ENCODE peak calls at places on chromosomes 12 and 14, in five cellular contexts. One of them, this sample, is unnamed.

GRCh38 chr14:103710771-103711392 is 4.4 kb downstream of the XRCC3 start:
- DNase-seq in astrocyte: no peak
- DNase-seq in GM10248: no peak
- DNase-seq in type B pancreatic cell: no peak
- DNase-seq in fibroblast of lung: no peak
- DNase-seq in this sample: no peak

GRCh38 chr14:75049731-75050201 is 1.5 kb downstream of the MLH3 start:
- DNase-seq in astrocyte: no peak
- DNase-seq in GM10248: no peak
- DNase-seq in type B pancreatic cell: no peak
- DNase-seq in fibroblast of lung: no peak
- DNase-seq in this sample: no peak

GRCh38 chr12:52074006-52074405 is 4.2 kb downstream of the ATG101 start:
- DNase-seq in astrocyte: no peak
- DNase-seq in GM10248: no peak
- DNase-seq in type B pancreatic cell: no peak
- DNase-seq in fibroblast of lung: no peak
- DNase-seq in this sample: peak

GRCh38 chr12:132955094-132955932 is 793 bp downstream of the ZNF605 start:
- DNase-seq in astrocyte: peak
- DNase-seq in GM10248: peak
- DNase-seq in type B pancreatic cell: no peak
- DNase-seq in fibroblast of lung: peak
- DNase-seq in this sample: peak

GRCh38 chr12:118526255-118527095 is 150.1 kb downstream of the SUDS3 start:
- DNase-seq in astrocyte: no peak
- DNase-seq in GM10248: no peak
- DNase-seq in type B pancreatic cell: no peak
- DNase-seq in fibroblast of lung: no peak
- DNase-seq in this sample: no peak

GRCh38 chr12:64923536-64923935 is 99.1 kb downstream of the TBC1D30 start:
- DNase-seq in astrocyte: no peak
- DNase-seq in GM10248: no peak
- DNase-seq in type B pancreatic cell: no peak
- DNase-seq in fibroblast of lung: no peak
- DNase-seq in this sample: no peak

GRCh38 chr12:13981296-13981962 is at the start of gene GRIN2B:
- DNase-seq in astrocyte: no peak
- DNase-seq in GM10248: no peak
- DNase-seq in type B pancreatic cell: no peak
- DNase-seq in fibroblast of lung: no peak
- DNase-seq in this sample: peak

GRCh38 chr14:52914295-52914694 is 36.6 kb downstream of the FERMT2 start:
- DNase-seq in astrocyte: no peak
- DNase-seq in GM10248: no peak
- DNase-seq in type B pancreatic cell: no peak
- DNase-seq in fibroblast of lung: no peak
- DNase-seq in this sample: no peak

GRCh38 chr12:1907652-1908611 is 10.5 kb downstream of the CACNA2D4 start:
- DNase-seq in astrocyte: no peak
- DNase-seq in GM10248: peak
- DNase-seq in type B pancreatic cell: peak
- DNase-seq in fibroblast of lung: no peak
- DNase-seq in this sample: no peak

GRCh38 chr12:26319511-26319910 is 124.1 kb downstream of the SSPN start:
- DNase-seq in astrocyte: peak
- DNase-seq in GM10248: no peak
- DNase-seq in type B pancreatic cell: no peak
- DNase-seq in fibroblast of lung: peak
- DNase-seq in this sample: no peak

GRCh38 chr14:56751471-56751870 is 58.8 kb downstream of the OTX2 start:
- DNase-seq in astrocyte: no peak
- DNase-seq in GM10248: no peak
- DNase-seq in type B pancreatic cell: no peak
- DNase-seq in fibroblast of lung: no peak
- DNase-seq in this sample: peak

GRCh38 chr12:68945255-68945654 is 12.3 kb upstream of the CPM start:
- DNase-seq in astrocyte: no peak
- DNase-seq in GM10248: no peak
- DNase-seq in type B pancreatic cell: no peak
- DNase-seq in fibroblast of lung: no peak
- DNase-seq in this sample: no peak

GRCh38 chr12:981176-981828 is 9.7 kb upstream of the ERC1 start:
- DNase-seq in astrocyte: peak
- DNase-seq in GM10248: no peak
- DNase-seq in type B pancreatic cell: no peak
- DNase-seq in fibroblast of lung: peak
- DNase-seq in this sample: no peak

GRCh38 chr12:114411081-114411836 is 5.3 kb upstream of the TBX5 start:
- DNase-seq in astrocyte: no peak
- DNase-seq in GM10248: no peak
- DNase-seq in type B pancreatic cell: no peak
- DNase-seq in fibroblast of lung: no peak
- DNase-seq in this sample: no peak

GRCh38 chr12:57954768-57955167 is 13.4 kb downstream of the ATP23 start:
- DNase-seq in astrocyte: no peak
- DNase-seq in GM10248: no peak
- DNase-seq in type B pancreatic cell: no peak
- DNase-seq in fibroblast of lung: no peak
- DNase-seq in this sample: no peak

GRCh38 chr12:96136129-96136528 is 58.0 kb upstream of the ELK3 start:
- DNase-seq in astrocyte: peak
- DNase-seq in GM10248: no peak
- DNase-seq in type B pancreatic cell: no peak
- DNase-seq in fibroblast of lung: peak
- DNase-seq in this sample: no peak

GRCh38 chr12:3556716-3557115 is 65.7 kb downstream of the PRMT8 start:
- DNase-seq in astrocyte: no peak
- DNase-seq in GM10248: no peak
- DNase-seq in type B pancreatic cell: no peak
- DNase-seq in fibroblast of lung: no peak
- DNase-seq in this sample: no peak

GRCh38 chr12:116727261-116727660 is 10.6 kb downstream of the SPRING1 start:
- DNase-seq in astrocyte: no peak
- DNase-seq in GM10248: no peak
- DNase-seq in type B pancreatic cell: no peak
- DNase-seq in fibroblast of lung: no peak
- DNase-seq in this sample: no peak

GRCh38 chr12:91606662-91607377 is 424.2 kb upstream of the DCN start:
- DNase-seq in astrocyte: no peak
- DNase-seq in GM10248: no peak
- DNase-seq in type B pancreatic cell: no peak
- DNase-seq in fibroblast of lung: no peak
- DNase-seq in this sample: no peak

GRCh38 chr14:53526190-53526589 is 373.1 kb upstream of the DDHD1 start:
- DNase-seq in astrocyte: no peak
- DNase-seq in GM10248: no peak
- DNase-seq in type B pancreatic cell: no peak
- DNase-seq in fibroblast of lung: peak
- DNase-seq in this sample: no peak

GRCh38 chr14:72141084-72141483 is 208.9 kb downstream of the RGS6 start:
- DNase-seq in astrocyte: no peak
- DNase-seq in GM10248: no peak
- DNase-seq in type B pancreatic cell: no peak
- DNase-seq in fibroblast of lung: no peak
- DNase-seq in this sample: no peak

GRCh38 chr14:76331328-76332011 is 44.5 kb upstream of the ESRRB start:
- DNase-seq in astrocyte: no peak
- DNase-seq in GM10248: no peak
- DNase-seq in type B pancreatic cell: no peak
- DNase-seq in fibroblast of lung: no peak
- DNase-seq in this sample: no peak

GRCh38 chr12:22615963-22616501 is 8.9 kb upstream of the ETNK1 start:
- DNase-seq in astrocyte: no peak
- DNase-seq in GM10248: no peak
- DNase-seq in type B pancreatic cell: no peak
- DNase-seq in fibroblast of lung: no peak
- DNase-seq in this sample: no peak

GRCh38 chr14:103825103-103825502 is 22.3 kb downstream of the PPP1R13B start:
- DNase-seq in astrocyte: no peak
- DNase-seq in GM10248: no peak
- DNase-seq in type B pancreatic cell: no peak
- DNase-seq in fibroblast of lung: no peak
- DNase-seq in this sample: no peak

GRCh38 chr12:15220961-15221885 is at the start of gene RERG:
- DNase-seq in astrocyte: peak
- DNase-seq in GM10248: peak
- DNase-seq in type B pancreatic cell: peak
- DNase-seq in fibroblast of lung: peak
- DNase-seq in this sample: peak

GRCh38 chr12:15214851-15215601 is 6.2 kb downstream of the RERG start:
- DNase-seq in astrocyte: no peak
- DNase-seq in GM10248: no peak
- DNase-seq in type B pancreatic cell: no peak
- DNase-seq in fibroblast of lung: no peak
- DNase-seq in this sample: no peak

GRCh38 chr12:15220451-15220850 is 766 bp downstream of the RERG start:
- DNase-seq in astrocyte: no peak
- DNase-seq in GM10248: no peak
- DNase-seq in type B pancreatic cell: no peak
- DNase-seq in fibroblast of lung: no peak
- DNase-seq in this sample: no peak

GRCh38 chr12:15212877-15213276 is 8.3 kb downstream of the RERG start:
- DNase-seq in astrocyte: no peak
- DNase-seq in GM10248: no peak
- DNase-seq in type B pancreatic cell: no peak
- DNase-seq in fibroblast of lung: no peak
- DNase-seq in this sample: no peak

DNA sequence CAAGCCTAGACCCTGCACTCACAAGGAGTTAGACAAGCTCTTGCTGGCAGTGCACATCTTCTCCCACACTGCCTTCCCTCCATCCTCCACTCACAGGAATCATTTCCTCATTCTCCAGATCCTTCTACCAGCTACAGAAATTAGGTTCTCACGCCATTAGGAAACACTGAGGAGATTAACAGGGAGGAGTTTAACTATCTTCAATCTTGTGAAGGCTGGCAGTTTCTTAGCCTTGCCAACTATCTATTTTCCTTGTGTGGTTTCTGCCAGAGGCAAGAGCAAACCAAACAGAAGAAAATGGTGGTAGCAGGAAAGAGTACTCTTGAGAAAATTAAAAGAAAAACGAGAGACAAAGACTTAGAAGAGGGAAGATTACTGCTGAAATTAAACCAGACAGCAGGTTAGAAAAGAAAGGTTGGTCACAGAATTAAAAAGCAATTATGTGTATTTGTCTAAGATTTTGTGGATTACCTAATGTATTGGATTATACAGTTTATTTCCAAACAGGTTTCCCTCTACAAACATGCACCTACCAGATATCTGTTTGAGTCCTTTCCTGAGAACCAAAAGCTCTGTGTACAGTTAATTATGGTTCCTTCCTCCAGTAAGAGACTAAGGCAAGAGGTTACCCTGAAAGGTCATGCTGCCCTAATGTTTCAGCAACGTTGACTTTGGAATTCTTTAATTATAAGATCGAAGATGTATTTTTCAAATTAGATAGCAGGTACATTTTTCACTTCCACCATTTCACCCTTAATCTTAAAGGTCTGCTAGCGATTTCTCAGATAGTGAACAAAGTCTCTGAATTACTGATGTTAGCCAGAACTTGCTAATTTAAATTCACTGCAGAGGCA is 5.0 kb downstream of the RERG start:
- DNase-seq in astrocyte: no peak
- DNase-seq in GM10248: no peak
- DNase-seq in type B pancreatic cell: no peak
- DNase-seq in fibroblast of lung: no peak
- DNase-seq in this sample: no peak
- TF ChIP-seq CTCF in astrocyte: no peak
- TF ChIP-seq CTCF in GM10248: no peak
- TF ChIP-seq CTCF in type B pancreatic cell: no peak
- TF ChIP-seq CTCF in fibroblast of lung: no peak
- TF ChIP-seq CTCF in this sample: no peak

DNA sequence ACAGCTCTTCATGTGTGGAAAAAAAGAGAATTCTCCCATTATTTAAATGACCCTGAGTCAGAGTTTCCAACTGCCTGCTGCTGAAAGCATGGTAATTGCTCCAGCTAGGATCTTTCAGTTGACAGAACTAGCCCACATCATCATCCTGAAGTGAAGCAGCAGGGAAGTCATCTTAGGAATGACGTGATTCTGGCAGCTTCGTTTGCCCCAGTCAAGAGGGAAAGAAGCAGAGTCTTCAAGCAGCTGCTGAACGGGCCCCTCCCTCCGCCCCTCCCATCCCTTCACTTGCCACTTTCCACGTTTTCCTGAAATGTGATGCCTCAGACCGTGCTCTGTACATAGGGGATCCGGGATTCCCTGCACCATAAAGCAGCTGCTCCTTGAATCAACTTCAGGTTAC is 455.0 kb upstream of the TMEM132C start:
- DNase-seq in astrocyte: peak
- DNase-seq in GM10248: no peak
- DNase-seq in type B pancreatic cell: no peak
- DNase-seq in fibroblast of lung: peak
- DNase-seq in this sample: no peak
- TF ChIP-seq CTCF in astrocyte: no peak
- TF ChIP-seq CTCF in GM10248: no peak
- TF ChIP-seq CTCF in type B pancreatic cell: no peak
- TF ChIP-seq CTCF in fibroblast of lung: no peak
- TF ChIP-seq CTCF in this sample: no peak

GRCh38 chr12:47797432-47797831 is 22.3 kb downstream of the HDAC7 start:
- DNase-seq in astrocyte: no peak
- DNase-seq in GM10248: peak
- DNase-seq in type B pancreatic cell: no peak
- DNase-seq in fibroblast of lung: no peak
- DNase-seq in this sample: no peak
- TF ChIP-seq CTCF in astrocyte: peak
- TF ChIP-seq CTCF in GM10248: peak
- TF ChIP-seq CTCF in type B pancreatic cell: peak
- TF ChIP-seq CTCF in fibroblast of lung: peak
- TF ChIP-seq CTCF in this sample: no peak

GRCh38 chr12:109612975-109613502 is 39.4 kb downstream of the MVK start:
- DNase-seq in astrocyte: no peak
- DNase-seq in GM10248: no peak
- DNase-seq in type B pancreatic cell: no peak
- DNase-seq in fibroblast of lung: no peak
- DNase-seq in this sample: no peak
- TF ChIP-seq CTCF in astrocyte: peak
- TF ChIP-seq CTCF in GM10248: no peak
- TF ChIP-seq CTCF in type B pancreatic cell: peak
- TF ChIP-seq CTCF in fibroblast of lung: no peak
- TF ChIP-seq CTCF in this sample: peak

This sample was measured in glutamatergic neuron.